ENCODE peak calls at places on chromosomes 1 and 21, in five cellular contexts. W, P, A, V and H are unnamed samples. For H3K27me3, the result is how much of the 10 kb centered on the place peaks cover.

GRCh38 chr1:15288173-15288926 is 41.3 kb downstream of the FHAD1 start:
- DNase-seq in P (no peak), W (no peak), A (no peak), V (no peak), H (no peak)

GRCh38 chr1:50333595-50333974 is 89.7 kb downstream of the DMRTA2 start:
- DNase-seq in W (peak), V (no peak), A (peak), P (peak), H (peak)

GRCh38 chr21:25561668-25562641 is 45.3 kb downstream of the MRPL39 start:
- DNase-seq in P (peak), A (peak), W (peak), V (peak), H (peak)

GRCh38 chr1:237478082-237478481 is 412.6 kb downstream of the ZP4 start:
- DNase-seq in P (peak), W (no peak), A (no peak), V (no peak), H (no peak)

GRCh38 chr1:96418969-96419368 is 302.6 kb upstream of the PTBP2 start:
- DNase-seq in W (no peak), P (no peak), V (no peak), A (no peak), H (no peak)

GRCh38 chr1:222641269-222641948 is 23.5 kb downstream of the MIA3 start:
- DNase-seq in A (no peak), P (no peak), V (no peak), W (no peak), H (no peak)

GRCh38 chr1:35451125-35451528 is 106.1 kb downstream of the KIAA0319L start:
- DNase-seq in P (peak), A (peak), V (peak), W (no peak), H (peak)

GRCh38 chr1:236143104-236143948 is 987 bp downstream of the GPR137B start:
- DNase-seq in A (peak), P (no peak), W (no peak), V (no peak), H (no peak)

GRCh38 chr1:237748192-237748591 is 142.5 kb downstream of the ZP4 start:
- DNase-seq in P (no peak), A (no peak), W (no peak), V (no peak), H (no peak)

GRCh38 chr1:15128520-15129313 is 24.8 kb upstream of the TMEM51 start:
- DNase-seq in A (peak), V (peak), P (peak), W (no peak), H (peak)

GRCh38 chr1:228345201-228345930 is 61.3 kb downstream of the TRIM11 start:
- DNase-seq in V (peak), P (peak), W (peak), A (no peak), H (peak)

GRCh38 chr1:201783572-201783971 is 45.4 kb upstream of the IPO9 start:
- DNase-seq in V (no peak), P (no peak), W (no peak), A (no peak), H (no peak)

GRCh38 chr1:6585841-6586240 is 6.0 kb downstream of the ZBTB48 start:
- DNase-seq in V (no peak), W (no peak), P (no peak), A (no peak), H (no peak)

GRCh38 chr1:121519042-121519755 is 334.4 kb downstream of the SRGAP2C start:
- DNase-seq in V (peak), W (no peak), A (peak), P (peak), H (peak)

GRCh38 chr1:194717941-194718340 is 1531.5 kb upstream of the B3GALT2 start:
- DNase-seq in V (no peak), A (no peak), P (no peak), W (no peak), H (no peak)

GRCh38 chr1:91795601-91796389 is 90.2 kb downstream of the TGFBR3 start:
- DNase-seq in P (no peak), V (no peak), W (no peak), A (no peak), H (no peak)

GRCh38 chr1:4690951-4691675 is 36.7 kb downstream of the AJAP1 start:
- DNase-seq in V (no peak), P (no peak), W (no peak), A (no peak), H (no peak)

GRCh38 chr1:88454781-88455180 is 229.3 kb upstream of the PKN2 start:
- DNase-seq in V (no peak), W (no peak), A (no peak), P (no peak), H (no peak)

GRCh38 chr1:18536943-18537342 is 56.2 kb downstream of the KLHDC7A start:
- DNase-seq in A (no peak), W (no peak), P (no peak), V (no peak), H (no peak)

GRCh38 chr1:14894811-14895524 is 258.6 kb upstream of the TMEM51 start:
- DNase-seq in V (no peak), A (no peak), W (no peak), P (peak), H (peak)

GRCh38 chr21:32061755-32062154 is 188.9 kb downstream of the HUNK start:
- DNase-seq in A (no peak), V (no peak), P (no peak), W (no peak), H (no peak)

GRCh38 chr1:71461416-71461815 is 380.6 kb upstream of the ZRANB2 start:
- DNase-seq in W (no peak), A (no peak), P (no peak), V (no peak), H (no peak)

GRCh38 chr1:2415337-2415736 is 3.0 kb upstream of the PEX10 start:
- DNase-seq in A (no peak), P (no peak), W (no peak), V (no peak), H (no peak)

GRCh38 chr1:2415801-2416208 is 3.4 kb upstream of the PEX10 start:
- DNase-seq in W (peak), P (no peak), V (no peak), A (no peak), H (peak)

GRCh38 chr1:2417083-2417832 is 4.9 kb upstream of the PEX10 start:
- DNase-seq in W (no peak), A (no peak), P (no peak), V (no peak), H (no peak)

GRCh38 chr1:2417833-2418225 is 5.5 kb upstream of the PEX10 start:
- DNase-seq in V (no peak), W (no peak), P (no peak), A (no peak), H (no peak)

GRCh38 chr1:2416403-2416802 is 4.0 kb upstream of the PEX10 start:
- DNase-seq in A (no peak), W (no peak), P (no peak), V (no peak), H (peak)
- H3K27me3 ChIP-seq in A (under half), W (under half), P (under half), V (under half), H (under half)

GRCh38 chr21:39022901-39023693 is 160.2 kb downstream of the PSMG1 start:
- DNase-seq in V (no peak), A (no peak), W (no peak), P (peak), H (no peak)
- TF ChIP-seq CTCF in V (no peak), A (no peak), W (no peak), P (peak), H (peak)

GRCh38 chr1:114203722-114204121 is 50.1 kb upstream of the SYT6 start:
- DNase-seq in W (no peak), P (no peak), A (no peak), V (no peak), H (no peak)
- H3K27me3 ChIP-seq in W (under half), P (under half), A (under half), V (under half), H (under half)

DNA sequence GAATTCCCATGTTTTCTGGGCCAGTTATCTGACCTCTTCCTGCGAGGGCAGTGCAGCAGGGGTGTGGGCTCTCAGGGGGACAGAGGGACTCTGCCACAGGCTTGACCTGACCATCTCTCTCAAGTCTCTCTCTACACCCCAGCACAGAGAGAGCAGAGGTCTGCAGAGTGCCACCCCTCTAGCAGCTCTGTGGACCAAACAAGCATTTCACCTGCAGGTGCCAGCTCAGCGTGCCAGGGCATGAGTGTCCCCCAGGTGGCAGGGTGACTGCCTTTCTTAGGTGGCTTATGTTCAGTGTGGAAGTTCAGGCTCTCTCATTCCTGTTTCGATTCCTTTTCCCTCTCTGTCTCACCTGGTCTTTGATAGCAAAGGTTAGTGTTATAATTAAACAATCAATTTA is 191.3 kb downstream of the CACNA1E start:
- DNase-seq in V (no peak), P (no peak), W (no peak), A (no peak), H (no peak)
- TF ChIP-seq CTCF in V (no peak), P (no peak), W (no peak), A (no peak), H (no peak)

GRCh38 chr21:36701912-36702621 is 3.2 kb downstream of the SIM2 start:
- DNase-seq in V (no peak), P (no peak), A (no peak), W (no peak), H (no peak)
- H3K27me3 ChIP-seq in V (under half), P (half or more), A (half or more), W (under half), H (half or more)

GRCh38 chr1:11174271-11174942 is 14.7 kb upstream of the ANGPTL7 start:
- DNase-seq in A (no peak), V (no peak), W (no peak), P (no peak), H (no peak)
- TF ChIP-seq CTCF in A (no peak), V (no peak), W (no peak), P (no peak), H (no peak)